ENCODE peak calls at places on chromosomes 7 and 10, in ten cellular contexts. One of them, this sample, is unnamed.

GRCh38 chr10:110455440-110455839 is 42.3 kb upstream of the DUSP5 start:
- DNase-seq in ureter: no peak
- DNase-seq in skeletal muscle cell: no peak
- DNase-seq in activated gamma-delta T cell: no peak
- DNase-seq in fibroblast of lung: no peak
- DNase-seq in psoas muscle: no peak
- DNase-seq in Daoy: no peak
- DNase-seq in left colon: no peak
- DNase-seq in thyroid gland: no peak
- DNase-seq in naive B cell: no peak
- DNase-seq in this sample: no peak

GRCh38 chr7:80453699-80454340 is 58.0 kb downstream of the GNAT3 start:
- DNase-seq in naive B cell: no peak
- DNase-seq in fibroblast of lung: no peak
- DNase-seq in skeletal muscle cell: no peak
- DNase-seq in thyroid gland: no peak
- DNase-seq in psoas muscle: no peak
- DNase-seq in activated gamma-delta T cell: no peak
- DNase-seq in ureter: no peak
- DNase-seq in left colon: no peak
- DNase-seq in Daoy: no peak
- DNase-seq in this sample: no peak

GRCh38 chr7:144470052-144470451 is 66.6 kb upstream of the NOBOX start:
- DNase-seq in naive B cell: no peak
- DNase-seq in psoas muscle: no peak
- DNase-seq in activated gamma-delta T cell: no peak
- DNase-seq in left colon: no peak
- DNase-seq in fibroblast of lung: no peak
- DNase-seq in thyroid gland: no peak
- DNase-seq in skeletal muscle cell: no peak
- DNase-seq in ureter: no peak
- DNase-seq in Daoy: no peak
- DNase-seq in this sample: no peak

GRCh38 chr7:36276428-36277246 is 113.0 kb upstream of the ANLN start:
- DNase-seq in skeletal muscle cell: no peak
- DNase-seq in activated gamma-delta T cell: no peak
- DNase-seq in psoas muscle: no peak
- DNase-seq in thyroid gland: no peak
- DNase-seq in ureter: peak
- DNase-seq in left colon: no peak
- DNase-seq in naive B cell: no peak
- DNase-seq in fibroblast of lung: no peak
- DNase-seq in Daoy: no peak
- DNase-seq in this sample: no peak

GRCh38 chr7:73701357-73701995 is 18.0 kb downstream of the STX1A start:
- DNase-seq in naive B cell: no peak
- DNase-seq in Daoy: peak
- DNase-seq in left colon: peak
- DNase-seq in skeletal muscle cell: no peak
- DNase-seq in psoas muscle: no peak
- DNase-seq in ureter: no peak
- DNase-seq in fibroblast of lung: peak
- DNase-seq in thyroid gland: peak
- DNase-seq in activated gamma-delta T cell: no peak
- DNase-seq in this sample: no peak

GRCh38 chr10:68087338-68088029 is 12.4 kb upstream of the HERC4 start:
- DNase-seq in activated gamma-delta T cell: no peak
- DNase-seq in skeletal muscle cell: no peak
- DNase-seq in thyroid gland: no peak
- DNase-seq in left colon: no peak
- DNase-seq in Daoy: peak
- DNase-seq in fibroblast of lung: no peak
- DNase-seq in ureter: no peak
- DNase-seq in psoas muscle: peak
- DNase-seq in naive B cell: no peak
- DNase-seq in this sample: no peak

GRCh38 chr7:30430300-30430699 is 48.3 kb downstream of the NOD1 start:
- DNase-seq in skeletal muscle cell: no peak
- DNase-seq in thyroid gland: peak
- DNase-seq in naive B cell: no peak
- DNase-seq in psoas muscle: no peak
- DNase-seq in activated gamma-delta T cell: no peak
- DNase-seq in Daoy: no peak
- DNase-seq in ureter: peak
- DNase-seq in fibroblast of lung: no peak
- DNase-seq in left colon: peak
- DNase-seq in this sample: no peak

GRCh38 chr7:101943889-101944605 is 126.6 kb downstream of the CUX1 start:
- DNase-seq in activated gamma-delta T cell: no peak
- DNase-seq in psoas muscle: no peak
- DNase-seq in skeletal muscle cell: no peak
- DNase-seq in thyroid gland: no peak
- DNase-seq in Daoy: no peak
- DNase-seq in naive B cell: no peak
- DNase-seq in fibroblast of lung: no peak
- DNase-seq in ureter: no peak
- DNase-seq in left colon: no peak
- DNase-seq in this sample: no peak

GRCh38 chr10:77104459-77104980 is 533.1 kb downstream of the KCNMA1 start:
- DNase-seq in ureter: peak
- DNase-seq in fibroblast of lung: peak
- DNase-seq in skeletal muscle cell: peak
- DNase-seq in activated gamma-delta T cell: no peak
- DNase-seq in Daoy: peak
- DNase-seq in naive B cell: no peak
- DNase-seq in psoas muscle: peak
- DNase-seq in left colon: no peak
- DNase-seq in thyroid gland: peak
- DNase-seq in this sample: peak

GRCh38 chr10:71431945-71432905 is 35.5 kb downstream of the CDH23 start:
- DNase-seq in Daoy: no peak
- DNase-seq in left colon: no peak
- DNase-seq in ureter: peak
- DNase-seq in skeletal muscle cell: no peak
- DNase-seq in activated gamma-delta T cell: no peak
- DNase-seq in naive B cell: no peak
- DNase-seq in thyroid gland: no peak
- DNase-seq in psoas muscle: no peak
- DNase-seq in fibroblast of lung: no peak
- DNase-seq in this sample: no peak

GRCh38 chr10:94069884-94070283 is 76.2 kb downstream of the PLCE1 start:
- DNase-seq in activated gamma-delta T cell: no peak
- DNase-seq in ureter: no peak
- DNase-seq in naive B cell: no peak
- DNase-seq in thyroid gland: no peak
- DNase-seq in left colon: no peak
- DNase-seq in Daoy: peak
- DNase-seq in psoas muscle: no peak
- DNase-seq in skeletal muscle cell: no peak
- DNase-seq in fibroblast of lung: peak
- DNase-seq in this sample: no peak

GRCh38 chr7:57425969-57426628 is 23.9 kb upstream of the ZNF716 start:
- DNase-seq in Daoy: no peak
- DNase-seq in skeletal muscle cell: no peak
- DNase-seq in thyroid gland: no peak
- DNase-seq in activated gamma-delta T cell: no peak
- DNase-seq in psoas muscle: no peak
- DNase-seq in ureter: no peak
- DNase-seq in fibroblast of lung: no peak
- DNase-seq in left colon: no peak
- DNase-seq in naive B cell: no peak
- DNase-seq in this sample: no peak

GRCh38 chr10:59967079-59967478 is 60.7 kb upstream of the CCDC6 start:
- DNase-seq in ureter: no peak
- DNase-seq in skeletal muscle cell: no peak
- DNase-seq in left colon: no peak
- DNase-seq in thyroid gland: no peak
- DNase-seq in naive B cell: no peak
- DNase-seq in psoas muscle: no peak
- DNase-seq in fibroblast of lung: no peak
- DNase-seq in activated gamma-delta T cell: no peak
- DNase-seq in Daoy: no peak
- DNase-seq in this sample: no peak